ENCODE peak calls at places on chromosomes 1 and 21, in six cellular contexts. F is progenitor cell of endocrine pancreas, J is endothelial cell, H is heart right ventricle, R is glutamatergic neuron, V is neural progenitor cell. G is an unnamed sample.

GRCh38 chr1:119686661-119687060 is 25.1 kb upstream of the PHGDH start:
- DNase-seq in R (no peak), F (no peak), J (no peak), H (no peak), V (no peak), G (no peak)

GRCh38 chr1:54227091-54227602 is 27.2 kb downstream of the MRPL37 start:
- DNase-seq in F (no peak), J (no peak), H (no peak), V (no peak), R (no peak), G (peak)

GRCh38 chr21:33384851-33385331 is 18.3 kb upstream of the IFNGR2 start:
- DNase-seq in H (no peak), R (no peak), J (no peak), F (no peak), V (no peak), G (peak)

GRCh38 chr1:228198977-228199590 is 8.8 kb upstream of the OBSCN start:
- DNase-seq in J (no peak), H (no peak), F (no peak), V (no peak), R (no peak), G (no peak)

GRCh38 chr1:35264035-35264434 is 4.5 kb upstream of the ZMYM4 start:
- DNase-seq in R (no peak), F (no peak), H (no peak), J (no peak), V (no peak), G (no peak)

GRCh38 chr1:224503161-224504118 is 68.8 kb upstream of the WDR26 start:
- DNase-seq in F (peak), R (peak), J (peak), V (peak), H (peak), G (peak)

GRCh38 chr1:27632387-27633297 is 2.3 kb downstream of the FGR start:
- DNase-seq in H (no peak), V (no peak), J (no peak), F (no peak), R (no peak), G (no peak)

GRCh38 chr21:36704281-36704957 is 5.5 kb downstream of the SIM2 start:
- DNase-seq in R (no peak), F (no peak), H (no peak), J (no peak), V (peak), G (no peak)

GRCh38 chr1:33482412-33482811 is 10.0 kb downstream of the ZSCAN20 start:
- DNase-seq in F (no peak), V (no peak), H (no peak), R (no peak), J (no peak), G (no peak)

GRCh38 chr1:211198111-211198510 is 61.1 kb upstream of the RCOR3 start:
- DNase-seq in V (no peak), F (no peak), J (no peak), R (no peak), H (no peak), G (peak)

GRCh38 chr1:36728051-36728450 is 245.3 kb upstream of the CSF3R start:
- DNase-seq in H (no peak), V (no peak), J (no peak), F (no peak), R (no peak), G (no peak)

GRCh38 chr1:43382027-43382771 is 7.4 kb downstream of the MED8 start:
- DNase-seq in H (no peak), R (no peak), F (no peak), J (no peak), V (peak), G (no peak)

GRCh38 chr1:29677028-29678024 is 441.0 kb downstream of the PTPRU start:
- DNase-seq in V (no peak), R (no peak), J (no peak), H (no peak), F (peak), G (no peak)

GRCh38 chr1:3229081-3229725 is 160.2 kb downstream of the PRDM16 start:
- DNase-seq in H (no peak), R (no peak), F (no peak), J (no peak), V (no peak), G (no peak)

GRCh38 chr1:3900150-3900968 is at the start of gene C1orf174:
- DNase-seq in H (peak), V (peak), F (peak), R (peak), J (peak), G (peak)

GRCh38 chr1:211352985-211353515 is 26.4 kb downstream of the TRAF5 start:
- DNase-seq in H (peak), V (peak), R (peak), J (peak), F (no peak), G (no peak)

GRCh38 chr1:245412301-245412700 is 257.5 kb downstream of the KIF26B start:
- DNase-seq in F (no peak), R (no peak), V (no peak), J (no peak), H (no peak), G (no peak)

GRCh38 chr1:10714337-10715114 is 81.9 kb downstream of the CASZ1 start:
- DNase-seq in F (no peak), H (peak), V (peak), R (no peak), J (no peak), G (no peak)

GRCh38 chr1:164641353-164641730 is 82.4 kb downstream of the PBX1 start:
- DNase-seq in R (no peak), H (no peak), V (no peak), J (no peak), F (no peak), G (no peak)

GRCh38 chr1:38662141-38662540 is 197.4 kb downstream of the RRAGC start:
- DNase-seq in F (no peak), V (no peak), H (no peak), R (no peak), J (no peak), G (no peak)

GRCh38 chr1:21577933-21578332 is 68.7 kb downstream of the ALPL start:
- DNase-seq in F (no peak), V (no peak), R (no peak), H (no peak), J (no peak), G (no peak)

GRCh38 chr1:186617860-186618780 is 62.1 kb downstream of the PTGS2 start:
- DNase-seq in F (no peak), V (no peak), R (no peak), H (peak), J (no peak), G (peak)

GRCh38 chr1:224133741-224134299 is 19.9 kb downstream of the FBXO28 start:
- DNase-seq in J (no peak), F (no peak), R (no peak), H (no peak), V (no peak), G (no peak)

GRCh38 chr1:87202922-87203655 is 125.6 kb upstream of the LMO4 start:
- DNase-seq in V (no peak), F (no peak), J (no peak), H (no peak), R (no peak), G (no peak)

GRCh38 chr1:206800411-206800810 is 28.1 kb upstream of the IL10 start:
- DNase-seq in R (no peak), H (no peak), J (no peak), F (no peak), V (no peak), G (peak)

GRCh38 chr1:206798384-206798996 is 26.2 kb upstream of the IL10 start:
- DNase-seq in H (no peak), V (no peak), R (no peak), F (no peak), J (no peak), G (no peak)

GRCh38 chr1:206799311-206799710 is 27.0 kb upstream of the IL10 start:
- DNase-seq in V (no peak), F (no peak), R (no peak), J (no peak), H (no peak), G (peak)

GRCh38 chr1:206796984-206797402 is 24.7 kb upstream of the IL10 start:
- DNase-seq in F (no peak), V (no peak), R (no peak), H (no peak), J (no peak), G (no peak)

GRCh38 chr1:206797534-206798383 is 25.5 kb upstream of the IL10 start:
- DNase-seq in V (peak), F (no peak), H (no peak), J (peak), R (peak), G (no peak)
- TF ChIP-seq CTCF in V (peak), F (peak), H (peak), J (no peak), R (peak), G (peak)

GRCh38 chr1:221397606-221398005 is 344.3 kb downstream of the DUSP10 start:
- DNase-seq in H (no peak), F (no peak), V (no peak), J (no peak), R (no peak), G (peak)
- TF ChIP-seq CTCF in H (no peak), F (no peak), V (no peak), J (no peak), R (no peak), G (no peak)

DNA sequence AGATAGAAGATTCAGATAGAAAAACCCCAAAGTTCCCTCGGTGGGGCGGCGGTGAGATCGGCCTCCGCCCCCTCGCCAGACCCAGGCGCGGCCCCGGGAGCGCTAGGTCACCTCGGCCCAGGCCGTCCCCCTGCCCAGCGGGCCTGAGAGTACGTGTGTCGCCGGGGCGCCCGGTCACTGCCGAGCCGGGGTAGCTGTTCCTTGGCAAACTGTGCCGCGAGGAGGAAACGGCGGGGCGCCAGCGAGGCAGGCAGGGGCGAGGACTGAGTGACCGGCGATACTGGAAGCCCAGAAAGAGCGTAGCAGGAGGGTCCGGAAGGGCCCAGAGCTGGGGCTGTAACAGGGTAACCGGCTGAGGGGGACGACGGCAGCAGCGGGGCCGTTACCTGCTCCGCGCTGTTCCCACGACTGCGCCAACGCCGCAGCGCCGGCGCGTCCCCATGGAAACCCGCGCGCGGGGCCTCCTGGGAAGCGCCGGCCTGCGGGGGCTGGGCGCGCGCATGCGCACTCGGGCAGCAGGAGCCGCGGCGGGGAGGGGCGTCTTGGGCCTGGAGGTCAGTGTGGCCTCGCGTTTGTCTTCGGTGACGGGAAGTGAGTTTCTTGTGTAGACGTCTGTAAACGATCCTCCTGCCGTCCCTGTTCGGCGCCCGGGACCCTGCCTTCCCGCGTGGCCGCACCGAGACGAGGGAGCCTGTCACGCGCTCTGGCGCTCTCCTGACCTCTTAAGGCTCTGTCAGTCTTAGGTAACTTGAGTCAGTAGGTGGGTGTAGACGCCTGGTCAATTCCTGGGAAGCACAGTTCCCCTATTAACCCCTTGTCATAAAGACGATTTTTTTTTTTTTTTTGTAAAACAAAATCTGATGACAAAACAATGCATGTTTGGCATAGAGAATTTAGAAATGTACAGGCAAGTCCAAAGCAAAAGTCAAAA is at the start of gene LCA5L:
- DNase-seq in J (peak), H (peak), F (peak), R (peak), V (peak), G (peak)
- TF ChIP-seq CTCF in J (no peak), H (no peak), F (peak), R (no peak), V (no peak), G (peak)

GRCh38 chr1:173562813-173563212 is 40.1 kb downstream of the SLC9C2 start:
- DNase-seq in H (no peak), F (no peak), V (peak), J (no peak), R (no peak), G (no peak)
- TF ChIP-seq CTCF in H (no peak), F (peak), V (peak), J (no peak), R (no peak), G (no peak)

DNA sequence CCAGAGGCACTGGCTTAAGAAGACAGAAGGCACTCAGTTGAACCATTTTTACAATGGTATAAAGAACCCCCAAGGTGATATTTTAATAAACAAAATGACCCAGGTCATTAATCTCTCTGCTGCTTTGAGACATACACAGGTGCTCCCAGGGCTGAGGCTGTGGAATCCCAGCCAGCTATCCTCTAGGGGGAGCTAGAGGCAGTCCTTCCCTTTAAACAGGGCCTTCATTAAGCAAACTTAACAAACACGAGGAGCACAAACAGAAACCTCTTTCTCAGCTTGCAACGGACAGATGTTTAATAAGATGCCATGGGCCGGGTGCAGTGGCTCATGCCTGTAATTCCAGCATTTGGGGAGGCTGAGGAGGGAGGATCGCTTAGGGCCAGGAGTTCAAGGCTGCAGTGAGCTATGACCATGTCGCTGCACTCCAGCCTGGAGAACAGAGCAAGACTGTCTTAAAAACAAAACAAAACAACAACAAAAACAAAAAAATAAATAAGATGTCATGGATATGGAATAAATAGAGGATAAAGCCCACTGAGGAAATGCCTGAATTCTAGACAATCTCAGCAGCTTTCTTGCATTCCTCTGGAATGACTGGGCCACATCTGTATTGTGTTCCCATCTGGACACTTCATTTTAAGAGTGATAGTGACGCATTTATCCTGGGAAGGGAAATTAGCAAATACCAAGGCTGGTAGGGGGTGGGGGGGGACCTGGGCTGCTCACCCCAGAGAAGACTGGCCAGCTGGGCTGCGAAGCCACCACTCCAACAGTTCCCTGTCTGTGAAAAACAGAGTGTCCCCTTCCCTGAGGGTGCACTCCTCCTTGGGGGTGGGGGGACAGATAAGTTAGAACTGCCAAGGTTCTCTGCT is 106.5 kb downstream of the HIVEP3 start:
- DNase-seq in H (peak), R (peak), V (peak), F (peak), J (peak), G (peak)
- TF ChIP-seq CTCF in H (peak), R (peak), V (peak), F (peak), J (peak), G (peak)

GRCh38 chr21:45334134-45334533 is 46.4 kb upstream of the POFUT2 start:
- DNase-seq in V (no peak), J (no peak), F (no peak), R (no peak), H (no peak), G (no peak)
- TF ChIP-seq CTCF in V (no peak), J (no peak), F (no peak), R (no peak), H (no peak), G (no peak)

GRCh38 chr1:234970371-234970730 is 158.3 kb downstream of the TOMM20 start:
- DNase-seq in J (no peak), V (no peak), R (no peak), F (no peak), H (no peak), G (peak)

GRCh38 chr1:234969011-234969441 is 159.6 kb downstream of the TOMM20 start:
- DNase-seq in F (no peak), H (no peak), V (peak), R (no peak), J (no peak), G (no peak)

GRCh38 chr1:234970731-234971476 is 157.7 kb downstream of the TOMM20 start:
- DNase-seq in J (no peak), F (no peak), H (peak), V (peak), R (peak), G (peak)

GRCh38 chr1:234968470-234968869 is 160.2 kb downstream of the TOMM20 start:
- DNase-seq in R (no peak), F (no peak), H (no peak), J (no peak), V (no peak), G (no peak)

GRCh38 chr1:234969630-234970370 is 158.8 kb downstream of the TOMM20 start:
- DNase-seq in F (peak), R (peak), H (peak), J (no peak), V (peak), G (peak)
- TF ChIP-seq CTCF in F (no peak), R (no peak), H (no peak), J (no peak), V (no peak), G (no peak)

G was measured in fibroblast of lung.